ENCODE peak calls at places on chromosomes 2 and 18, in five cellular contexts. P is Karpas-422, K is astrocyte, S is SJSA1, X is aorta. H is an unnamed sample. For H3K36me3 and H3K4me1, the result is how much of the 10 kb centered on the place peaks cover.

GRCh38 chr2:196279496-196279895 is 108.1 kb upstream of the STK17B start:
- DNase-seq in P (no peak), K (peak), S (no peak), X (no peak), H (no peak)

GRCh38 chr2:141728142-141728541 is 402.7 kb downstream of the LRP1B start:
- DNase-seq in P (no peak), K (no peak), S (no peak), X (no peak), H (no peak)

GRCh38 chr2:195658541-195658890 is 1.5 kb downstream of the SLC39A10 start:
- DNase-seq in P (peak), K (peak), S (no peak), X (no peak), H (peak)

GRCh38 chr2:66447676-66448075 is 12.8 kb downstream of the MEIS1 start:
- DNase-seq in P (no peak), K (no peak), S (no peak), X (no peak), H (no peak)

GRCh38 chr2:154813636-154814035 is 115.1 kb downstream of the KCNJ3 start:
- DNase-seq in P (no peak), K (no peak), S (no peak), X (no peak), H (no peak)

GRCh38 chr2:144942516-144943256 is 422.8 kb upstream of the ZEB2 start:
- DNase-seq in P (peak), K (peak), S (peak), X (no peak), H (no peak)

GRCh38 chr2:98805412-98806265 is 74.7 kb upstream of the MGAT4A start:
- DNase-seq in P (no peak), K (peak), S (no peak), X (no peak), H (no peak)

GRCh38 chr2:96325038-96325883 is at the start of gene ITPRIPL1:
- DNase-seq in P (peak), K (no peak), S (no peak), X (peak), H (peak)

GRCh38 chr2:219628235-219628985 is 980 bp downstream of the SLC4A3 start:
- DNase-seq in P (no peak), K (no peak), S (no peak), X (peak), H (no peak)

GRCh38 chr2:125424386-125424785 is 1231.6 kb upstream of the GYPC start:
- DNase-seq in P (no peak), K (no peak), S (no peak), X (no peak), H (no peak)

GRCh38 chr2:105486762-105487141 is 87.9 kb upstream of the FHL2 start:
- DNase-seq in P (no peak), K (no peak), S (no peak), X (no peak), H (no peak)

GRCh38 chr2:229454934-229455631 is 184.0 kb upstream of the PID1 start:
- DNase-seq in P (no peak), K (peak), S (peak), X (no peak), H (peak)

GRCh38 chr2:68295523-68295922 is 24.2 kb downstream of the CNRIP1 start:
- DNase-seq in P (peak), K (no peak), S (no peak), X (no peak), H (no peak)

GRCh38 chr2:212692466-212692865 is 153.9 kb upstream of the ERBB4 start:
- DNase-seq in P (no peak), K (no peak), S (no peak), X (no peak), H (peak)

GRCh38 chr2:237536617-237537016 is 29.8 kb upstream of the PRLH start:
- DNase-seq in P (no peak), K (no peak), S (no peak), X (no peak), H (no peak)

GRCh38 chr2:12131975-12132374 is 385.5 kb downstream of the LPIN1 start:
- DNase-seq in P (no peak), K (peak), S (peak), X (no peak), H (no peak)

GRCh38 chr2:44805391-44805790 is 136.1 kb upstream of the SIX3 start:
- DNase-seq in P (no peak), K (no peak), S (no peak), X (no peak), H (no peak)

GRCh38 chr2:23506460-23507266 is 121.7 kb downstream of the KLHL29 start:
- DNase-seq in P (no peak), K (no peak), S (no peak), X (no peak), H (no peak)

GRCh38 chr18:36580874-36581750 is 247.7 kb downstream of the TPGS2 start:
- DNase-seq in P (no peak), K (peak), S (peak), X (no peak), H (no peak)

GRCh38 chr2:3557588-3558204 is 437 bp downstream of the RNASEH1 start:
- DNase-seq in P (no peak), K (no peak), S (peak), X (no peak), H (no peak)

GRCh38 chr2:235116885-235117492 is 165.2 kb downstream of the SH3BP4 start:
- DNase-seq in P (peak), K (peak), S (peak), X (no peak), H (no peak)

GRCh38 chr2:71790261-71791038 is 337.1 kb downstream of the DYSF start:
- DNase-seq in P (no peak), K (no peak), S (no peak), X (no peak), H (no peak)

GRCh38 chr2:126849486-126849885 is 49.2 kb upstream of the TEX51 start:
- DNase-seq in P (no peak), K (no peak), S (no peak), X (peak), H (no peak)

GRCh38 chr2:16650287-16651249 is 15.1 kb downstream of the CYRIA start:
- DNase-seq in P (no peak), K (peak), S (peak), X (no peak), H (no peak)

GRCh38 chr2:218369374-218369773 is 12.7 kb upstream of the SLC11A1 start:
- DNase-seq in P (no peak), K (no peak), S (no peak), X (no peak), H (no peak)

GRCh38 chr18:50131591-50131990 is 63.4 kb downstream of the MYO5B start:
- DNase-seq in P (no peak), K (peak), S (no peak), X (no peak), H (no peak)

GRCh38 chr2:109662889-109663288 is 48.7 kb downstream of the SOWAHC start:
- DNase-seq in P (no peak), K (no peak), S (no peak), X (no peak), H (no peak)

GRCh38 chr2:118763797-118764196 is 83.7 kb downstream of the EN1 start:
- DNase-seq in P (no peak), K (peak), S (peak), X (no peak), H (no peak)

GRCh38 chr2:12305931-12306330 is 410.8 kb upstream of the TRIB2 start:
- DNase-seq in P (no peak), K (no peak), S (no peak), X (no peak), H (no peak)

GRCh38 chr2:5020451-5020850 is 671.7 kb upstream of the SOX11 start:
- DNase-seq in P (no peak), K (no peak), S (no peak), X (no peak), H (no peak)

GRCh38 chr2:167258712-167259111 is 370.4 kb downstream of the XIRP2 start:
- DNase-seq in P (no peak), K (no peak), S (no peak), X (no peak), H (peak)

GRCh38 chr18:8947576-8947975 is 154.9 kb upstream of the NDUFV2 start:
- DNase-seq in P (no peak), K (peak), S (peak), X (no peak), H (no peak)
- H3K27ac ChIP-seq in P (no peak), K (peak), S (peak), X (no peak), H (no peak)

DNA sequence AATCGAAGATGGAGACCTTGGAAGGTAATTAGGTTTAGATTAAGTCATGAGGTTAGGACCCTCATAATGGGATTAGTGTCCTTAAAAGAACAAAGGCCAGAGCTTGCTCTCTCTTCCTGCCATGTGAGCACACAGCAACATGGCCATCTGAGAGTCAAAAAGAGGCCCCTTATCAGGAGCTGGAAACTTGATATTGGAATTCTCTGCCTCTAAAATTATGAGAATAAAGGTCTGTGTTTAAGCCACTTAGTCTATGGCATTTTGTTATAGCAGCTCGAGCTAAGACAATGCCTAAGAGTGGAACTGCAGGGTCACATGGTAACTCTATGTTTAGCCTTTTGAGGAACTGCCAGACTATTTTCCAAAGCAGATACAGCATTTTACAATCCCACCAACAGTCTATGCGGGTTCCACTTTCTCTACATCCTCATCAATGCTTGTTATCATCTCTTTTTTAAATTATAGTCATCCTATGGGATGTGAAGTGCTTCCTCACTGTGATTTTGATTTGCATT is 42.4 kb downstream of the THADA start:
- DNase-seq in P (no peak), K (no peak), S (no peak), X (no peak), H (no peak)
- H3K36me3 ChIP-seq in P (under half), K (under half), S (under half), X (under half), H (half or more)

GRCh38 chr18:13617826-13618515 is 108.4 kb downstream of the FAM210A start:
- DNase-seq in P (peak), K (no peak), S (no peak), X (no peak), H (no peak)

GRCh38 chr18:13616041-13616440 is 110.3 kb downstream of the FAM210A start:
- DNase-seq in P (peak), K (no peak), S (no peak), X (no peak), H (no peak)

GRCh38 chr18:13614701-13615288 is 111.6 kb downstream of the FAM210A start:
- DNase-seq in P (peak), K (no peak), S (no peak), X (peak), H (no peak)

GRCh38 chr18:13615432-13615861 is 110.9 kb downstream of the FAM210A start:
- DNase-seq in P (peak), K (peak), S (no peak), X (no peak), H (no peak)

GRCh38 chr18:13616525-13617035 is 109.8 kb downstream of the FAM210A start:
- DNase-seq in P (peak), K (no peak), S (no peak), X (no peak), H (no peak)
- H3K4me1 ChIP-seq in P (half or more), K (under half), S (under half), X (under half), H (under half)

DNA sequence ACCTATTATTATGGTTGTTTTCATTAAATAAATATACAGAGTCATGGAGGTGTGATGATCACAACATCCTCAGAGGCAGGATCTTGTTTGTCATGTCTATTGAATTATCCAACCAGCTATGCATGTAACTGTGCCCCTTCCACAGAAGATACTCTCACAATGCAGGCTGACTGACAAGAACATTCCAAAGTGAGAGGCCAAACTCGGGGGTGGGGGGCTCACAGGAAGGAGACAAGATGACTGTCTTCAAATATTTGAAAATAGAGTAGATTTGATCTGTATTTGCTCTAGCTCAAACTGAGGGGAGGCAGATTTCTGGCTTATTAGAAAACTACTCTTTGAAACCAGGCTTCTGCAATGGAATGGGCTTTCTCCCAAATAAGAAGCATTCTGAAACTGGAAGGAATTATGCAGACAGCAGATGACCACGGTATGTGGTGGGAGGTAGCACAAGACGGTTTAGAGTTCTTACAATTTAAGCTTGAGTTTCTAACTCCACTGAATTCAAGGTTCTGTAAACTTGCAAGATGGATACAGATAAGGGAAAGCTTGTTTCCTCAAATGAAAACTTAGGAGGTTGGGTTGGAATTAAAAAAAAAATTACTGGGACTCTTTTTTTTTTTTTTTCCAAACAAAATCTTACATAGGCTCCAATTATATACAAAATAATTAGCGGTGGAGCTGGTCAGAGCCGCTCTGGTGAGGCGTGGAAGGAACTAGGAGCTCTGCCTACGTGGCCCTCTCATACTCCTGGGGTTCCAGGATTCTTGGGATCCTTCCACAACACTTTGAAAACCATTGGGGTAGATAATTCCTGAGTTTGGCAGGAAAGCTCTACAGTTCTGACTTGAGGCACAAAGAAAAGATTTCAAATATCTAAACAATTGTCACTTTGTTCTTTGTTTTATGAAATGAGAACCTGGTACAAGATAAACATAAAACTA is 79.3 kb downstream of the PLA2R1 start:
- DNase-seq in P (no peak), K (peak), S (no peak), X (no peak), H (no peak)
- H3K27ac ChIP-seq in P (no peak), K (peak), S (no peak), X (no peak), H (no peak)

DNA sequence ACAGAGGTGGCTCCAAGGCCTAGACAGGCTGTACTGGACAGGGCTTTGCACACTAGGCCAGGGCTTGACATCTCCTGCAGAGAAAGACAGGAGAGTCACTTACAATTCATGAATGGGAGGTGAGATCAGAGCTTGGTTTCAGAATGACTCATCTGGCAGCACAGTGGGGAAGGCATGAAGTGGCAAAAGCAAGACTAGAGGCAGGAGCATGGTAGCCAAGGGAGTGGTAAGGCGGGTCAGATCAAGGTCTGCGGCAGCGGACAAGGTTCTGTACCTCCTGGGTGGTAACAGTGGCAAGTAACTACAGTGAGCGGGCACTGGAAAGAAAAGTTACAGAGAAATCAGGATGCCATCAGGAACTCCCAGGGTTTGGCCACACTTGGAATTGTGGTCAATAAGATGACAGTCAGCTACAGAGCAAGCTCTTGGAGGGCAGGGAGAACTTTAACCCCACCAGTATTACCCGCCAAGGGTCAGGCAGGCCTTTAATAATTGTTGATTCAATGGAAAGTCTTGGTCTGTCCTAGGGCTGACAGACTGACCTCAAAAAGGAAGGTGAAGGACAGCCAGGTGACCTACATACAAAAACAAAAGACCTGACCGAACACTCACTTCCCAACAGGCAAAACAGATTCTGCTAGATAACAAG is 5.7 kb downstream of the MCFD2 start:
- DNase-seq in P (no peak), K (peak), S (peak), X (no peak), H (no peak)
- H3K36me3 ChIP-seq in P (under half), K (under half), S (half or more), X (under half), H (half or more)

GRCh38 chr2:215537621-215538020 is 101.8 kb upstream of the FN1 start:
- DNase-seq in P (no peak), K (no peak), S (no peak), X (no peak), H (peak)

GRCh38 chr2:215540646-215541045 is 104.8 kb upstream of the FN1 start:
- DNase-seq in P (no peak), K (peak), S (peak), X (no peak), H (no peak)

DNA sequence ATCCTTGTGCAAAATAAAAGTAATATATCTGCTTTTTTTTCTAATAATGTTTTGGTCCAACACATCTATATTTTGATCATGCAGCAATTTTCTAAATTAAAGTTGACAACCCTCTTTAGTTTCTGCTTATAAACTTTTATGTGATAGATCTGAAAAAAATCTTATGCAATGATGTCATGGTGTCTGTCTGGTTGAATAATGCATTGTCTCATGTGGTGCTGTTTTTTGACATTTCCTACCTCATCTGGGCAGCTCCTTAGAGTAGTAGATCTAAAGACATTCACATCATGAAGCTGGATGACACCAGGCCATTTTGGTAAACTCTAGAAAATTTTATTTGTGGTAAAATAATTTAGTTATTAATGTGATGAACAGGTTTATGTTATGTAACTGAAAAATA is 106.8 kb upstream of the FN1 start:
- DNase-seq in P (no peak), K (no peak), S (no peak), X (no peak), H (no peak)
- H3K4me1 ChIP-seq in P (under half), K (under half), S (under half), X (under half), H (under half)

DNA sequence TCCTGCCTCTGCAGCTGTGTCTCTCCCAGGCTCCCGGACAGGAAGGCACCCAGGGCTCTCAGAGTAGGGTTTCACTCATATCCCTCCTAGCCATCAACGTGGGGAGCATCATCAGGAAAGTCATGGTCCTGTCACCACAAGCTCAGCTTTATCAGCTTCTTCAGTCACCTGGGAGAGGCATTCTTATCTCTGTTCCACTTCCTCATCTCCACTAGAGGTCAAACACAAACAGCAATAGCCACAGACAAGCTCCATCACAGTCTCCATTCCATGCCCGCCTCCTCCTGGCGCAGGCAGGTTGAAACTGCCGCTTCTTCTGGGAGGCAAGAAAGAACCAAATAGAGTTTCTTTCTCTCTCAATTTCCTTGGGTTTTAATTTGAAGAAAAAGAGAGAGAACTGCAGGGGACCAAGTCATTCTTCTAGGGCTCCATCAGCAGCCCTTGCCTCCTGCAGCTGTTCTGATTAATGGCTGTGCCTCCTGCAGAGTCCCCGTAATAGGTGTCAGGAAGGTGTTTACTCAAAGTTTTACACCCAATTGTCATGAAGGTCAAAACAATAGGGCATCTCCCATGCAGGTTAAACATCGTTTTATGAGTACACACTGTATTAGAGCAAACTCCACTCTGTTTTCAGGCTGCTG is 377.9 kb downstream of the TMEM182 start:
- DNase-seq in P (no peak), K (no peak), S (no peak), X (no peak), H (no peak)
- H3K27ac ChIP-seq in P (no peak), K (no peak), S (no peak), X (no peak), H (no peak)